ENCODE peak calls at places on chromosomes 13 and 19, in six cellular contexts. N, A, E, T, L and V are unnamed samples.

GRCh38 chr13:66532146-66532545 is 698.0 kb downstream of the PCDH9 start:
- DNase-seq in N (no peak), A (no peak), E (no peak), T (peak; percentile 79), L (no peak), V (no peak)

GRCh38 chr19:38665950-38666661 is 18.7 kb downstream of the ACTN4 start:
- DNase-seq in N (no peak), A (no peak), E (no peak), T (no peak), L (no peak), V (no peak)

GRCh38 chr19:39557791-39558622 is 18.0 kb upstream of the EID2 start:
- DNase-seq in N (no peak), A (no peak), E (no peak), T (peak; percentile 6), L (peak; percentile 41), V (no peak)

GRCh38 chr19:33219261-33219812 is 6.3 kb downstream of the SLC7A10 start:
- DNase-seq in N (no peak), A (no peak), E (no peak), T (peak; percentile 76), L (no peak), V (no peak)

GRCh38 chr13:31053098-31053497 is 108.6 kb downstream of the HSPH1 start:
- DNase-seq in N (no peak), A (no peak), E (no peak), T (no peak), L (no peak), V (no peak)

GRCh38 chr19:58261600-58261967 is 17.2 kb upstream of the ZNF8 start:
- DNase-seq in N (no peak), A (no peak), E (no peak), T (peak; percentile 8), L (no peak), V (no peak)

GRCh38 chr13:48400820-48401219 is 12.1 kb downstream of the LPAR6 start:
- DNase-seq in N (no peak), A (no peak), E (no peak), T (peak; percentile 79), L (peak; percentile 10), V (no peak)

GRCh38 chr19:35780058-35780457 is 4.7 kb downstream of the ARHGAP33 start:
- DNase-seq in N (no peak), A (no peak), E (no peak), T (no peak), L (no peak), V (no peak)

GRCh38 chr13:99876651-99877050 is 94.9 kb downstream of the ZIC5 start:
- DNase-seq in N (no peak), A (no peak), E (no peak), T (no peak), L (no peak), V (no peak)

GRCh38 chr19:39692166-39692565 is 12.1 kb upstream of the LGALS14 start:
- DNase-seq in N (no peak), A (no peak), E (no peak), T (no peak), L (no peak), V (no peak)

GRCh38 chr19:4970558-4971423 is 1.9 kb downstream of the KDM4B start:
- DNase-seq in N (no peak), A (no peak), E (no peak), T (peak; percentile 29), L (no peak), V (peak; percentile 38)

GRCh38 chr19:33750587-33751385 is 45.9 kb upstream of the KCTD15 start:
- DNase-seq in N (no peak), A (no peak), E (no peak), T (no peak), L (no peak), V (no peak)

GRCh38 chr19:12205296-12205695 is 42.4 kb downstream of the ZNF136 start:
- DNase-seq in N (no peak), A (no peak), E (no peak), T (no peak), L (no peak), V (no peak)

GRCh38 chr13:32126756-32127155 is 95.2 kb downstream of the FRY start:
- DNase-seq in N (no peak), A (no peak), E (no peak), T (no peak), L (no peak), V (no peak)

GRCh38 chr13:45422731-45423130 is 4.6 kb upstream of the SLC25A30 start:
- DNase-seq in N (no peak), A (no peak), E (no peak), T (no peak), L (no peak), V (peak; percentile 14)

GRCh38 chr13:35600137-35600536 is 123.6 kb upstream of the MAB21L1 start:
- DNase-seq in N (no peak), A (no peak), E (no peak), T (no peak), L (no peak), V (no peak)

GRCh38 chr19:36267061-36267845 is 52.3 kb downstream of the ZNF146 start:
- DNase-seq in N (no peak), A (no peak), E (no peak), T (no peak), L (no peak), V (no peak)

GRCh38 chr19:1489463-1489971 is 633 bp downstream of the PCSK4 start:
- DNase-seq in N (no peak), A (no peak), E (no peak), T (no peak), L (no peak), V (no peak)

GRCh38 chr13:110684388-110685056 is 21.4 kb downstream of the CARS2 start:
- DNase-seq in N (no peak), A (no peak), E (no peak), T (no peak), L (no peak), V (no peak)

GRCh38 chr19:30718728-30719127 is 346.5 kb downstream of the ZNF536 start:
- DNase-seq in N (no peak), A (no peak), E (no peak), T (no peak), L (no peak), V (no peak)

GRCh38 chr13:32802159-32802558 is 214.1 kb upstream of the KL start:
- DNase-seq in N (no peak), A (no peak), E (no peak), T (no peak), L (no peak), V (no peak)

GRCh38 chr13:48579167-48579918 is 46.5 kb upstream of the RCBTB2 start:
- DNase-seq in N (no peak), A (peak; percentile 60), E (peak; percentile 14), T (no peak), L (no peak), V (peak; percentile 12)

GRCh38 chr19:38975861-38976271 is 324 bp upstream of the FBXO17 start:
- DNase-seq in N (no peak), A (peak; percentile 3), E (no peak), T (peak; percentile 45), L (no peak), V (no peak)

GRCh38 chr19:13838943-13839192 is 38.1 kb upstream of the NANOS3 start:
- DNase-seq in N (no peak), A (no peak), E (no peak), T (no peak), L (no peak), V (no peak)

GRCh38 chr13:71285700-71286099 is 581.3 kb downstream of the DACH1 start:
- DNase-seq in N (no peak), A (no peak), E (no peak), T (no peak), L (no peak), V (peak; percentile 5)

GRCh38 chr13:51152713-51153112 is 41.6 kb upstream of the C13orf42 start:
- DNase-seq in N (no peak), A (no peak), E (no peak), T (no peak), L (no peak), V (no peak)

GRCh38 chr19:3423183-3423829 is 56.9 kb downstream of the NFIC start:
- DNase-seq in N (no peak), A (no peak), E (no peak), T (peak; percentile 32), L (no peak), V (no peak)

GRCh38 chr13:50230365-50230978 is 215.2 kb downstream of the KCNRG start:
- DNase-seq in N (no peak), A (no peak), E (no peak), T (peak; percentile 25), L (no peak), V (no peak)

GRCh38 chr19:55600336-55601028 is 394 bp downstream of the ZNF524 start:
- DNase-seq in N (peak; percentile 91), A (no peak), E (peak; percentile 98), T (peak; percentile 69), L (peak; percentile 65), V (peak; percentile 93)

GRCh38 chr19:48818234-48818823 is 7.5 kb upstream of the BCAT2 start:
- DNase-seq in N (no peak), A (no peak), E (peak; percentile 75), T (no peak), L (no peak), V (peak; percentile 93)

GRCh38 chr19:49213791-49214190 is 56.2 kb downstream of the TRPM4 start:
- DNase-seq in N (no peak), A (no peak), E (no peak), T (no peak), L (no peak), V (no peak)

GRCh38 chr13:68304287-68304893 is 1074.3 kb upstream of the PCDH9 start:
- DNase-seq in N (no peak), A (no peak), E (no peak), T (peak; percentile 50), L (peak; percentile 5), V (peak; percentile 21)

GRCh38 chr13:21752501-21752900 is 81.6 kb downstream of the FGF9 start:
- DNase-seq in N (no peak), A (no peak), E (no peak), T (no peak), L (no peak), V (no peak)

GRCh38 chr13:60448907-60449510 is 52.0 kb downstream of the TDRD3 start:
- DNase-seq in N (peak; percentile 13), A (peak; percentile 40), E (peak; percentile 52), T (peak; percentile 72), L (peak; percentile 13), V (peak; percentile 20)

GRCh38 chr13:27919934-27920676 is at the start of gene PDX1:
- DNase-seq in N (no peak), A (no peak), E (no peak), T (no peak), L (peak; percentile 8), V (no peak)

GRCh38 chr13:28451482-28452217 is 43.3 kb downstream of the FLT1 start:
- DNase-seq in N (no peak), A (no peak), E (no peak), T (no peak), L (no peak), V (no peak)

GRCh38 chr13:33870046-33870668 is 52.2 kb downstream of the RFC3 start:
- DNase-seq in N (peak; percentile 67), A (no peak), E (peak; percentile 63), T (no peak), L (no peak), V (peak; percentile 88)

GRCh38 chr13:101065314-101065713 is 351.0 kb downstream of the NALCN start:
- DNase-seq in N (no peak), A (no peak), E (no peak), T (peak; percentile 69), L (no peak), V (no peak)

GRCh38 chr19:3266792-3267469 is 42.5 kb downstream of the CELF5 start:
- DNase-seq in N (peak; percentile 83), A (no peak), E (no peak), T (no peak), L (no peak), V (no peak)